ENCODE peak calls at places on chromosomes 1 and 21, in five cellular contexts. One of them, this sample, is unnamed.
A peak's percentile ranks its signal among the peaks of the same experiment; 100 is the strongest.

GRCh38 chr1:228014235-228014930 is 7.6 kb downstream of the WNT3A start:
- DNase-seq in HepG2: no peak
- DNase-seq in K562: peak; percentile 48
- DNase-seq in IMR-90: peak; percentile 38
- DNase-seq in GM12878: no peak
- DNase-seq in this sample: peak; percentile 75

GRCh38 chr1:89759036-89759435 is 61.8 kb upstream of the LRRC8D start:
- DNase-seq in HepG2: no peak
- DNase-seq in K562: no peak
- DNase-seq in IMR-90: no peak
- DNase-seq in GM12878: no peak
- DNase-seq in this sample: no peak

GRCh38 chr1:19313636-19313959 is 1.5 kb downstream of the SLC66A1 start:
- DNase-seq in HepG2: no peak
- DNase-seq in K562: peak; percentile 68
- DNase-seq in IMR-90: no peak
- DNase-seq in GM12878: no peak
- DNase-seq in this sample: no peak

GRCh38 chr1:30662291-30662840 is 61.0 kb downstream of the MATN1 start:
- DNase-seq in HepG2: no peak
- DNase-seq in K562: no peak
- DNase-seq in IMR-90: no peak
- DNase-seq in GM12878: no peak
- DNase-seq in this sample: no peak

GRCh38 chr21:21631961-21632360 is 633.8 kb downstream of the NCAM2 start:
- DNase-seq in HepG2: no peak
- DNase-seq in K562: no peak
- DNase-seq in IMR-90: peak; percentile 17
- DNase-seq in GM12878: no peak
- DNase-seq in this sample: no peak

GRCh38 chr1:97017895-97018294 is 296.3 kb downstream of the PTBP2 start:
- DNase-seq in HepG2: peak; percentile 1
- DNase-seq in K562: no peak
- DNase-seq in IMR-90: no peak
- DNase-seq in GM12878: no peak
- DNase-seq in this sample: no peak

GRCh38 chr21:32456497-32456918 is 44.0 kb downstream of the EVA1C start:
- DNase-seq in HepG2: no peak
- DNase-seq in K562: no peak
- DNase-seq in IMR-90: peak; percentile 84
- DNase-seq in GM12878: no peak
- DNase-seq in this sample: no peak

GRCh38 chr1:187010571-187011309 is 182.0 kb downstream of the PLA2G4A start:
- DNase-seq in HepG2: no peak
- DNase-seq in K562: no peak
- DNase-seq in IMR-90: peak; percentile 24
- DNase-seq in GM12878: no peak
- DNase-seq in this sample: no peak

GRCh38 chr1:88678405-88678804 is 5.7 kb upstream of the PKN2 start:
- DNase-seq in HepG2: no peak
- DNase-seq in K562: peak; percentile 13
- DNase-seq in IMR-90: no peak
- DNase-seq in GM12878: no peak
- DNase-seq in this sample: no peak

GRCh38 chr1:11753555-11754208 is 8.3 kb upstream of the C1orf167 start:
- DNase-seq in HepG2: no peak
- DNase-seq in K562: peak; percentile 27
- DNase-seq in IMR-90: no peak
- DNase-seq in GM12878: no peak
- DNase-seq in this sample: no peak

GRCh38 chr21:44428281-44428942 is 26.9 kb upstream of the LRRC3 start:
- DNase-seq in HepG2: peak; percentile 26
- DNase-seq in K562: peak; percentile 80
- DNase-seq in IMR-90: no peak
- DNase-seq in GM12878: no peak
- DNase-seq in this sample: peak; percentile 35

GRCh38 chr1:93774707-93775106 is 93.1 kb upstream of the BCAR3 start:
- DNase-seq in HepG2: no peak
- DNase-seq in K562: no peak
- DNase-seq in IMR-90: peak; percentile 68
- DNase-seq in GM12878: no peak
- DNase-seq in this sample: no peak

GRCh38 chr1:28735961-28736449 is 735 bp upstream of the YTHDF2 start:
- DNase-seq in HepG2: no peak
- DNase-seq in K562: no peak
- DNase-seq in IMR-90: no peak
- DNase-seq in GM12878: no peak
- DNase-seq in this sample: no peak

GRCh38 chr1:35555601-35556477 is 1.4 kb downstream of the KIAA0319L start:
- DNase-seq in HepG2: peak; percentile 97
- DNase-seq in K562: no peak
- DNase-seq in IMR-90: peak; percentile 78
- DNase-seq in GM12878: no peak
- DNase-seq in this sample: no peak

GRCh38 chr21:31220567-31220966 is 123.5 kb downstream of the TIAM1 start:
- DNase-seq in HepG2: peak; percentile 57
- DNase-seq in K562: no peak
- DNase-seq in IMR-90: peak; percentile 24
- DNase-seq in GM12878: no peak
- DNase-seq in this sample: no peak

GRCh38 chr1:3869751-3870301 is 12.6 kb downstream of the DFFB start:
- DNase-seq in HepG2: no peak
- DNase-seq in K562: peak; percentile 84
- DNase-seq in IMR-90: no peak
- DNase-seq in GM12878: no peak
- DNase-seq in this sample: no peak

GRCh38 chr1:20184997-20185833 is 681 bp upstream of the UBXN10 start:
- DNase-seq in HepG2: no peak
- DNase-seq in K562: peak; percentile 83
- DNase-seq in IMR-90: no peak
- DNase-seq in GM12878: no peak
- DNase-seq in this sample: no peak

GRCh38 chr1:62245201-62245600 is 50.6 kb downstream of the L1TD1 start:
- DNase-seq in HepG2: no peak
- DNase-seq in K562: no peak
- DNase-seq in IMR-90: no peak
- DNase-seq in GM12878: no peak
- DNase-seq in this sample: no peak

GRCh38 chr1:43241352-43241953 is 28.3 kb upstream of the TMEM125 start:
- DNase-seq in HepG2: peak; percentile 41
- DNase-seq in K562: no peak
- DNase-seq in IMR-90: peak; percentile 54
- DNase-seq in GM12878: no peak
- DNase-seq in this sample: no peak

GRCh38 chr1:92797297-92797696 is 12.4 kb upstream of the EVI5 start:
- DNase-seq in HepG2: no peak
- DNase-seq in K562: no peak
- DNase-seq in IMR-90: peak; percentile 74
- DNase-seq in GM12878: no peak
- DNase-seq in this sample: no peak

GRCh38 chr1:47196622-47197021 is 6.8 kb upstream of the PDZK1IP1 start:
- DNase-seq in HepG2: no peak
- DNase-seq in K562: no peak
- DNase-seq in IMR-90: no peak
- DNase-seq in GM12878: no peak
- DNase-seq in this sample: no peak

GRCh38 chr1:219781491-219781890 is 146.9 kb downstream of the SLC30A10 start:
- DNase-seq in HepG2: no peak
- DNase-seq in K562: no peak
- DNase-seq in IMR-90: no peak
- DNase-seq in GM12878: no peak
- DNase-seq in this sample: no peak

GRCh38 chr21:42242611-42243010 is 23.7 kb downstream of the ABCG1 start:
- DNase-seq in HepG2: no peak
- DNase-seq in K562: no peak
- DNase-seq in IMR-90: no peak
- DNase-seq in GM12878: no peak
- DNase-seq in this sample: no peak

GRCh38 chr1:245444181-245444580 is 289.4 kb downstream of the KIF26B start:
- DNase-seq in HepG2: no peak
- DNase-seq in K562: no peak
- DNase-seq in IMR-90: no peak
- DNase-seq in GM12878: no peak
- DNase-seq in this sample: no peak

GRCh38 chr1:245441699-245442098 is 286.9 kb downstream of the KIF26B start:
- DNase-seq in HepG2: no peak
- DNase-seq in K562: no peak
- DNase-seq in IMR-90: no peak
- DNase-seq in GM12878: no peak
- DNase-seq in this sample: peak; percentile 80

GRCh38 chr1:245444971-245445370 is 290.2 kb downstream of the KIF26B start:
- DNase-seq in HepG2: no peak
- DNase-seq in K562: no peak
- DNase-seq in IMR-90: no peak
- DNase-seq in GM12878: no peak
- DNase-seq in this sample: no peak

GRCh38 chr1:245437401-245437800 is 282.6 kb downstream of the KIF26B start:
- DNase-seq in HepG2: no peak
- DNase-seq in K562: no peak
- DNase-seq in IMR-90: no peak
- DNase-seq in GM12878: no peak
- DNase-seq in this sample: no peak

GRCh38 chr1:245440933-245441332 is 286.1 kb downstream of the KIF26B start:
- DNase-seq in HepG2: no peak
- DNase-seq in K562: no peak
- DNase-seq in IMR-90: no peak
- DNase-seq in GM12878: no peak
- DNase-seq in this sample: no peak
- H3K27ac ChIP-seq in HepG2: no peak overlapping the region
- H3K27ac ChIP-seq in K562: no peak overlapping the region
- H3K27ac ChIP-seq in IMR-90: no peak overlapping the region
- H3K27ac ChIP-seq in GM12878: no peak overlapping the region
- H3K27ac ChIP-seq in this sample: no peak overlapping the region

DNA sequence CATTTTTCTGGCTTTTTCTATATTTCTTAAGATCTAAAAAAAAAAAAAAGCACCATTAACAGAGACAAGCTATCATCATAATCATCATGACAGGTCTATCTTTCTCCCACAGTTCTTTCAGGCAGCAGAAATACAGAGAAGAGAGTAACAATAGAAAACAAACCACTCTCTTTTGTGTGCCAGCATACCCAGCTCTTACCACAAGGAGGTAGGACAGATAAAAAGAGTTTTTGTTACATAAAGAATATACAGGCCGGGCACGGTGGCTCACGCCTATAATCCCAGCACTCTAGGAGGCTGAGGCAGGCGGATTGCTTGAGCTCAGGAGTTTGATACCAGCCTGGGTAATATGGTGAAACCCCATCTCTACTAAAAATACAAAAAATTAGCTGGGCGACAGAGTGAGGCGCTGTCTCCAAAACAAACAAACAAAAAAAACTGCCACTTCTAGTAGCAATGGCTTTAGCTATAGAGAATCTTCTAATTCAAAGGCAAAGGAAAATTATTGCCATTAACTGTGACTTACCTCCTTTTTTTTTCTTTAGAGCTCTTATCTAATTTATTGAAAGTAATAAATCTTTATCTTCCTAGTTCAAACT is 39.7 kb downstream of the ANKRD13C start:
- DNase-seq in HepG2: no peak
- DNase-seq in K562: no peak
- DNase-seq in IMR-90: no peak
- DNase-seq in GM12878: no peak
- DNase-seq in this sample: peak; percentile 9
- TF ChIP-seq MXI1 in HepG2: no peak
- TF ChIP-seq MXI1 in K562: no peak
- TF ChIP-seq MXI1 in IMR-90: no peak
- TF ChIP-seq MXI1 in GM12878: no peak
- TF ChIP-seq MXI1 in this sample: no peak

DNA sequence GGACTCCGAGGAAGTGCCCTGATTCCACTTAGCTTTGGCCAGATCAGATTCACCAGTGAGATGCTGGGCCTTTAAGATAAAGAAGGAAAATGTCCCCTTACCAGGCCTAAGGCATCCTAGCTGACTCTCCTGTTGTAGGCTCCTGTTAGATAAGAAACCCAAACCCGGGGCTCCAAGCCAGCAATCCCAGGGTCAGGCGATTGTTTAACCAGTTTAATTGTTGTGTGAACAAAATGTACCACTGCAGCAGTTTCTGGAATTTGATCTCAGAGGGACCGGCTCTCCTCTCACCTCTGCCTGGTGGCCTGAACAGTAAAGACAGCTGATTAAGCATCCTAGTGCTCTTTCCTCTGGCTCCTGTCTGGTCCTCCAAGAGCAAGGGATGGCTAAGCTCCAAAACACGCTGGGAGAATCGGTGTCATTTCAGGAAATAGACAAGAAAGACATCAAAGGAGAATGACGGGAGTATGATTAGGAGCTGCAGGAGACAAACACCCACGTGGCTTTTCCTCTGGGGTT is 9.3 kb upstream of the KLHDC8A start:
- DNase-seq in HepG2: peak; percentile 14
- DNase-seq in K562: peak; percentile 19
- DNase-seq in IMR-90: no peak
- DNase-seq in GM12878: no peak
- DNase-seq in this sample: no peak
- H3K27ac ChIP-seq in HepG2: no peak overlapping the region
- H3K27ac ChIP-seq in K562: no peak overlapping the region
- H3K27ac ChIP-seq in IMR-90: no peak overlapping the region
- H3K27ac ChIP-seq in GM12878: no peak overlapping the region
- H3K27ac ChIP-seq in this sample: no peak overlapping the region

GRCh38 chr1:17118706-17119075 is 560 bp downstream of the PADI2 start:
- DNase-seq in HepG2: no peak
- DNase-seq in K562: no peak
- DNase-seq in IMR-90: no peak
- DNase-seq in GM12878: no peak
- DNase-seq in this sample: peak; percentile 61

GRCh38 chr1:17118268-17118667 is 983 bp downstream of the PADI2 start:
- DNase-seq in HepG2: no peak
- DNase-seq in K562: no peak
- DNase-seq in IMR-90: no peak
- DNase-seq in GM12878: no peak
- DNase-seq in this sample: no peak

GRCh38 chr1:17119744-17120482 is 662 bp upstream of the PADI2 start:
- DNase-seq in HepG2: no peak
- DNase-seq in K562: peak; percentile 44
- DNase-seq in IMR-90: no peak
- DNase-seq in GM12878: peak; percentile 42
- DNase-seq in this sample: peak; percentile 44

GRCh38 chr1:17120483-17120882 is 1.2 kb upstream of the PADI2 start:
- DNase-seq in HepG2: no peak
- DNase-seq in K562: no peak
- DNase-seq in IMR-90: no peak
- DNase-seq in GM12878: no peak
- DNase-seq in this sample: no peak

DNA sequence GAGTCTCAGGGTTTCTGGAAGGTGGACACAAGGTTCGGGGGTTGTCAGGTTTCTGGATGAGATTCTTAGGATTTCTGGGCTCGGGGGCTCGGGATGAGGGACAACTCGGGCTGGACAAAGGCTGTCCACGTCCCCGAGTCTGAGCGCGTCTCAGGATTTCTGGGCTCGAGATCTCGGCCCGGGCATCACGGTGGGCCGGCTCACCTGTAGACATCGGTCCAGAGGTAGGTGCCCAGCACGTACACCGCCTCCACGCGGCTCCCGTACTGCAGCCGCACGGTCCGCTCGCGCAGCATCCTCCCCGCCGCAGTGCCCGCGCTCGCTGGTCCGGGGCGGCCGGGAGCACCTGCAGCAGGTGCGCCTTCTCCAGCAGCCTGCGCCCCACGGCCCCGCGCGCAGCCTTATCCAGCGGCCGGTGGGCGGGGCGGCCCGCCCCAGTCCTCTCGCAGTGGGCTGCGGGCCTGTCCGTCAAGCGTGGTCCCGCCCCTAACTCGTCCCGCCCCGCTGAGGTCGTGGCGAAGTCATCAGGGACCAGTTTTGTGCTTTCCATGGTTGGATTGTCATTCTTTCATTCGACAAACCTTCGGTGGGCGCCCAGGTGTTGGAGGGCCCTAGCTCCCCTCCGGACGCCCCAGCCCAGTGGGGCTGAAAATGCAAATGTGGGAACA is at the start of gene PADI2:
- DNase-seq in HepG2: no peak
- DNase-seq in K562: peak; percentile 94
- DNase-seq in IMR-90: peak; percentile 12
- DNase-seq in GM12878: no peak
- DNase-seq in this sample: peak; percentile 96
- TF ChIP-seq MXI1 in HepG2: no peak
- TF ChIP-seq MXI1 in K562: no peak
- TF ChIP-seq MXI1 in IMR-90: no peak
- TF ChIP-seq MXI1 in GM12878: no peak
- TF ChIP-seq MXI1 in this sample: no peak